ENCODE peak calls at places on chromosomes 6 and 20, in four cellular contexts. E is Karpas-422, A is HepG2, C is H1. J is an unnamed sample.

GRCh38 chr20:56465997-56466396 is 2.4 kb upstream of the RTF2 start:
- DNase-seq in E (peak; percentile 50), A (no peak), C (no peak), J (no peak)

GRCh38 chr20:63029358-63030121 is 22.8 kb upstream of the BHLHE23 start:
- DNase-seq in E (peak; percentile 91), A (no peak), C (no peak), J (no peak)

GRCh38 chr6:77324851-77325250 is 138.4 kb downstream of the HTR1B start:
- DNase-seq in E (no peak), A (no peak), C (no peak), J (no peak)

GRCh38 chr6:138977646-138978167 is 10.3 kb downstream of the REPS1 start:
- DNase-seq in E (no peak), A (no peak), C (no peak), J (no peak)

GRCh38 chr6:79077680-79078056 is 386 bp downstream of the PHIP start:
- DNase-seq in E (peak; percentile 88), A (no peak), C (no peak), J (peak; percentile 74)

GRCh38 chr6:149330133-149330532 is 12.6 kb downstream of the TAB2 start:
- DNase-seq in E (no peak), A (no peak), C (no peak), J (no peak)

GRCh38 chr20:58706150-58706892 is 13.7 kb downstream of the NPEPL1 start:
- DNase-seq in E (no peak), A (no peak), C (peak; percentile 37), J (no peak)

GRCh38 chr6:170459451-170459850 is 93.7 kb downstream of the PSMB1 start:
- DNase-seq in E (peak; percentile 57), A (no peak), C (no peak), J (no peak)

GRCh38 chr20:19888269-19888669 is 128.9 kb upstream of the NAA20 start:
- DNase-seq in E (peak; percentile 59), A (no peak), C (no peak), J (no peak)

GRCh38 chr6:134466751-134467525 is 149.0 kb upstream of the SGK1 start:
- DNase-seq in E (no peak), A (peak; percentile 11), C (no peak), J (no peak)

GRCh38 chr6:55433446-55434130 is 106.3 kb downstream of the GFRAL start:
- DNase-seq in E (no peak), A (no peak), C (no peak), J (no peak)

GRCh38 chr6:101830501-101831031 is 437.1 kb downstream of the GRIK2 start:
- DNase-seq in E (no peak), A (no peak), C (no peak), J (no peak)

GRCh38 chr6:36235309-36235708 is 34.6 kb upstream of the PNPLA1 start:
- DNase-seq in E (peak; percentile 50), A (no peak), C (no peak), J (no peak)

GRCh38 chr6:49556429-49556837 is 6.0 kb downstream of the C6orf141 start:
- DNase-seq in E (no peak), A (peak; percentile 89), C (no peak), J (peak; percentile 82)

GRCh38 chr20:22686097-22686496 is 101.7 kb upstream of the FOXA2 start:
- DNase-seq in E (peak; percentile 88), A (peak; percentile 32), C (peak; percentile 72), J (peak; percentile 73)

GRCh38 chr20:57547250-57547649 is 13.7 kb upstream of the PCK1 start:
- DNase-seq in E (no peak), A (peak; percentile 40), C (no peak), J (no peak)

GRCh38 chr6:134288538-134289203 is 29.2 kb downstream of the SGK1 start:
- DNase-seq in E (no peak), A (no peak), C (no peak), J (peak; percentile 15)

GRCh38 chr6:109243863-109244825 is 138.1 kb downstream of the CD164 start:
- DNase-seq in E (no peak), A (no peak), C (no peak), J (no peak)

GRCh38 chr6:136365781-136366354 is 76.2 kb upstream of the BCLAF1 start:
- DNase-seq in E (no peak), A (no peak), C (no peak), J (no peak)

GRCh38 chr20:63055575-63056235 is 48.9 kb upstream of the BHLHE23 start:
- DNase-seq in E (no peak), A (no peak), C (no peak), J (no peak)

GRCh38 chr6:10202581-10202980 is 212.3 kb downstream of the TFAP2A start:
- DNase-seq in E (no peak), A (no peak), C (no peak), J (no peak)

GRCh38 chr6:161011509-161012480 is 20.2 kb downstream of the MAP3K4 start:
- DNase-seq in E (no peak), A (no peak), C (no peak), J (no peak)

GRCh38 chr6:37990762-37991525 is 171.4 kb downstream of the ZFAND3 start:
- DNase-seq in E (no peak), A (no peak), C (no peak), J (peak; percentile 33)

GRCh38 chr6:40378725-40379074 is 208.5 kb downstream of the LRFN2 start:
- DNase-seq in E (no peak), A (no peak), C (no peak), J (no peak)

GRCh38 chr6:71602385-71602949 is 283.9 kb upstream of the RIMS1 start:
- DNase-seq in E (no peak), A (no peak), C (no peak), J (no peak)

GRCh38 chr20:62282877-62283503 is 19.8 kb upstream of the ADRM1 start:
- DNase-seq in E (no peak), A (no peak), C (no peak), J (no peak)

DNA sequence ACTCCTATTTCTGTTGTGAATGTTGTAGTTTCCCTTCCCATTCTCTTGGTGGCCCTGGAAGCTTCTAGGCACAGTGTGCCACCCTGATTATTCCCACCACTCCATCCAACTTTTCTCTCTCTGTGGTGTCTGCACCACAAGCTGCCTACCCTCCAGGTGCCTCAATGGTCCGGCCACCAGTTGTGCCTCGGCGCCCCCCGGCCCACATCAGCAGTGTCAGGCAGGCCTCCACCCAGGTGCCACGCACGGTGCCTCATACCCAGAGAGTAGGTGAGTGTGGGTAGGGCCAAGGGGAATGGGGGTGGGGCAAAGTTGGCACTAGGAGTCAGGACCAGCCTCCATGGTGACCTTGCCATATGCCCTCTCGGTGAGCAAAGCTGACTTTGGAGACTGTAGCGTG is 23.1 kb downstream of the PABPC1L start:
- DNase-seq in E (no peak), A (no peak), C (no peak), J (no peak)
- H3K36me3 ChIP-seq in E (peaks cover 11% of the 10 kb centered on the region), A (peaks cover 77% of the 10 kb centered on the region), C (peaks cover 33% of the 10 kb centered on the region), J (no peaks in the 10 kb centered on the region)

GRCh38 chr20:51769941-51770615 is 1.9 kb upstream of the ATP9A start:
- DNase-seq in E (no peak), A (no peak), C (no peak), J (no peak)

GRCh38 chr20:51767867-51768758 is at the start of gene ATP9A:
- DNase-seq in E (no peak), A (no peak), C (peak; percentile 61), J (peak; percentile 61)

GRCh38 chr20:51768759-51769517 is 748 bp upstream of the ATP9A start:
- DNase-seq in E (no peak), A (no peak), C (no peak), J (no peak)

GRCh38 chr20:51763965-51764602 is 4.1 kb downstream of the ATP9A start:
- DNase-seq in E (no peak), A (no peak), C (no peak), J (no peak)

GRCh38 chr20:51767018-51767866 is 948 bp downstream of the ATP9A start:
- DNase-seq in E (no peak), A (peak; percentile 83), C (peak; percentile 88), J (peak; percentile 95)
- H3K4me2 ChIP-seq in E (no peak overlapping the region), A (peak overlapping the region; percentile 100), C (peak overlapping the region; percentile 96), J (peak overlapping the region; percentile 96)

DNA sequence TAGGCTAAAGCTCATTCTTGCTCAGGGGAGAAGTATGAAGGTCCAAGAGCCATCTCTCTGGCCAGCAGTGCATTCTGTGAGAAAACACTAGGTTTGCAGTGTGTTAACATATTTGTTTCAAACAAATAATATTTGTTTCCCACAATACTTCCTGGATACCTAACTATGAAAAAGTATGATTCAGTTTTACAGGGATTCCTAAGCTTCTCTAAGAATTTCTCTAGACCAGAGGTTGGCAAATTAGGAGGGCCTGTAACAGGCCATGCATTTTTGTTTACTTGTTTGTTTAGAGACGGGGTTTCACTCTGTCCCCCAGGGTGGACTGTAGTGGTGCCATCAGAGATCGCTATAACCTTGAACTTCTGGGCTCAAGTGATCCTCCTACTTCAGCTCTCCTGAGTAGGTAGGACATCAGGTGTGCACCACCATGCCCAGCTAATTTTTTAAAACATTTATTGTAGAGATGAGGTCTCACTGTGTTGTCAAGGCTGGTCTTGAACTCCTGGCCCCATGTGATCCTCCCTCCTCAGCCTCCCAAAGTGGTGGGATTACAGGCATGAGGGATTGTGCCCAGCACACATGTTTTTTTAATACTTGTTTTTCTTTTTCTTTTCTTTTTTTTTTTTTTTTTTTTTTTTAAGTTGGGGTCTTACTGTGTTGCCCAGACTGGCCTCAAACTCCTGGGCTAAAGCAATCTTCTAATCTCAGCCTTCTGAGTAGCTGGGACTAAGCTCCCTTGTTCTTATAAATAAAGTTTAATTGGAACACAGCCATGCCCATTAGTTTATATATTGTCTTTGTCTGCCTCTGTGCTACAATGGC is 71.7 kb downstream of the ADGRG6 start:
- DNase-seq in E (no peak), A (peak; percentile 38), C (no peak), J (no peak)
- H3K27ac ChIP-seq in E (no peak overlapping the region), A (peak overlapping the region; percentile 74), C (no peak overlapping the region), J (peak overlapping the region; percentile 71)

DNA sequence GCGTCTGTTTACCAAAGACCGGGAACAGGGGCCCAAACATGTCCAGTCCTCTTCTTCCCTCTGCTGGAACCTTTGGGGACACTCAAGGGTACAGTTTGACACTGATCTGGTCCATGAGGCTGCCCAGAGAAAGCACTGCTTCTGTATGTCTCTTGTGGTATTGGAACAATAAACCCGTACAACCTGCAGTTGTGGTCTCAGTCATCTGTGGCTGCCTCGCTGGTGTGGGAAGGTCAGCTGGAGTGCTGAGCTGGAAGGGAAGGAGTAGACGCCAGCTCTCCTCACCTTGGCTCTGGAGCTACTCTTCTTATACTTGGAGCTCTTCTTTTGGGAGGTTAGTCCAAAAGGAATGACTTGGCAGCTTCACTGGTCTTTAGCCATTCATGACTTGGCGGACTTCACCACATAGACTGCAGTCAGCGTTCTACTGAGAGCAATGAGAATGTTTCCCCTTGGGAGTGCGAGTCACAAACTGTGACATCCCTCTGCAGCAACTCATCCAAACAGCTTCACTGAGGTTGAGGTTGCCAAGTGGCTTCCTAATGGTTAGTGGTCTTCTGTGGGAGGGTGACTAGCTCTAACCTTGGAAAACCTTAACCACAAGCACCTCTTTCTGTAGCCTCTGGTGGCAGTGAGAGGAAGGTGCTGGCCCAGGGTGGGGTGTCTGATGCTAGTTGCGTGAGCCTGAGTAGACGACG is 81.2 kb downstream of the ASXL1 start:
- DNase-seq in E (no peak), A (no peak), C (no peak), J (peak; percentile 17)
- H3K36me3 ChIP-seq in E (peaks cover 25% of the 10 kb centered on the region), A (peaks cover 67% of the 10 kb centered on the region), C (peaks cover 13% of the 10 kb centered on the region), J (no peaks in the 10 kb centered on the region)

GRCh38 chr6:17580518-17581048 is 19.5 kb upstream of the FAM8A1 start:
- DNase-seq in E (no peak), A (no peak), C (no peak), J (no peak)
- H3K4me2 ChIP-seq in E (no peak overlapping the region), A (no peak overlapping the region), C (peak overlapping the region; percentile 62), J (peak overlapping the region; percentile 13)

GRCh38 chr20:47762699-47763098 is 22.6 kb downstream of the SULF2 start:
- DNase-seq in E (no peak), A (no peak), C (no peak), J (no peak)
- H3K27ac ChIP-seq in E (no peak overlapping the region), A (no peak overlapping the region), C (no peak overlapping the region), J (no peak overlapping the region)

J was measured in hepatocyte.